ENCODE peak calls at places on chromosomes 13 and 19, in four cellular contexts. One of them, this sample, is unnamed.

GRCh38 chr19:52691737-52692136 is 43.1 kb downstream of the ZNF611 start:
- DNase-seq in GM23338: no peak
- DNase-seq in brain microvascular endothelial cell: no peak
- DNase-seq in gastrocnemius medialis: no peak
- DNase-seq in this sample: no peak

GRCh38 chr19:10137751-10138682 is 18.3 kb upstream of the EIF3G start:
- DNase-seq in GM23338: no peak
- DNase-seq in brain microvascular endothelial cell: no peak
- DNase-seq in gastrocnemius medialis: no peak
- DNase-seq in this sample: no peak

GRCh38 chr13:111034811-111035210 is 80.3 kb upstream of the ARHGEF7 start:
- DNase-seq in GM23338: no peak
- DNase-seq in brain microvascular endothelial cell: peak
- DNase-seq in gastrocnemius medialis: no peak
- DNase-seq in this sample: no peak

GRCh38 chr13:80685942-80686341 is 345.0 kb upstream of the SPRY2 start:
- DNase-seq in GM23338: no peak
- DNase-seq in brain microvascular endothelial cell: no peak
- DNase-seq in gastrocnemius medialis: no peak
- DNase-seq in this sample: no peak

GRCh38 chr19:15717781-15718180 is 10.0 kb upstream of the OR10H2 start:
- DNase-seq in GM23338: no peak
- DNase-seq in brain microvascular endothelial cell: no peak
- DNase-seq in gastrocnemius medialis: no peak
- DNase-seq in this sample: no peak

GRCh38 chr19:38228491-38229439 is 4.7 kb upstream of the DPF1 start:
- DNase-seq in GM23338: peak
- DNase-seq in brain microvascular endothelial cell: no peak
- DNase-seq in gastrocnemius medialis: no peak
- DNase-seq in this sample: no peak

GRCh38 chr13:21242236-21242635 is 65.8 kb downstream of the MRPL57 start:
- DNase-seq in GM23338: peak
- DNase-seq in brain microvascular endothelial cell: no peak
- DNase-seq in gastrocnemius medialis: no peak
- DNase-seq in this sample: no peak

GRCh38 chr19:9885077-9885552 is 50.0 kb downstream of the PIN1 start:
- DNase-seq in GM23338: peak
- DNase-seq in brain microvascular endothelial cell: peak
- DNase-seq in gastrocnemius medialis: no peak
- DNase-seq in this sample: peak

GRCh38 chr13:35923347-35923746 is 207.8 kb downstream of the DCLK1 start:
- DNase-seq in GM23338: no peak
- DNase-seq in brain microvascular endothelial cell: peak
- DNase-seq in gastrocnemius medialis: no peak
- DNase-seq in this sample: no peak

GRCh38 chr13:30572859-30573275 is 44.9 kb upstream of the USPL1 start:
- DNase-seq in GM23338: peak
- DNase-seq in brain microvascular endothelial cell: peak
- DNase-seq in gastrocnemius medialis: no peak
- DNase-seq in this sample: peak

GRCh38 chr13:109684836-109685602 is 101.4 kb downstream of the IRS2 start:
- DNase-seq in GM23338: no peak
- DNase-seq in brain microvascular endothelial cell: peak
- DNase-seq in gastrocnemius medialis: peak
- DNase-seq in this sample: peak

GRCh38 chr13:83753912-83754624 is 128.2 kb downstream of the SLITRK1 start:
- DNase-seq in GM23338: no peak
- DNase-seq in brain microvascular endothelial cell: peak
- DNase-seq in gastrocnemius medialis: no peak
- DNase-seq in this sample: no peak

GRCh38 chr19:33795370-33796163 is 1.1 kb upstream of the KCTD15 start:
- DNase-seq in GM23338: peak
- DNase-seq in brain microvascular endothelial cell: peak
- DNase-seq in gastrocnemius medialis: peak
- DNase-seq in this sample: peak

GRCh38 chr19:55210120-55210493 is 806 bp upstream of the PTPRH start:
- DNase-seq in GM23338: no peak
- DNase-seq in brain microvascular endothelial cell: peak
- DNase-seq in gastrocnemius medialis: no peak
- DNase-seq in this sample: no peak

GRCh38 chr13:57123660-57124059 is 17.1 kb upstream of the PRR20A start:
- DNase-seq in GM23338: no peak
- DNase-seq in brain microvascular endothelial cell: no peak
- DNase-seq in gastrocnemius medialis: no peak
- DNase-seq in this sample: peak

GRCh38 chr19:1857648-1858326 is 5.6 kb downstream of the KLF16 start:
- DNase-seq in GM23338: no peak
- DNase-seq in brain microvascular endothelial cell: no peak
- DNase-seq in gastrocnemius medialis: no peak
- DNase-seq in this sample: no peak

GRCh38 chr13:50787316-50788195 is 55.9 kb downstream of the DLEU7 start:
- DNase-seq in GM23338: peak
- DNase-seq in brain microvascular endothelial cell: no peak
- DNase-seq in gastrocnemius medialis: no peak
- DNase-seq in this sample: no peak

GRCh38 chr19:23515551-23515950 is 120.3 kb upstream of the ZNF91 start:
- DNase-seq in GM23338: no peak
- DNase-seq in brain microvascular endothelial cell: no peak
- DNase-seq in gastrocnemius medialis: no peak
- DNase-seq in this sample: no peak

GRCh38 chr13:73018336-73018735 is 40.5 kb upstream of the KLF5 start:
- DNase-seq in GM23338: no peak
- DNase-seq in brain microvascular endothelial cell: no peak
- DNase-seq in gastrocnemius medialis: no peak
- DNase-seq in this sample: no peak

GRCh38 chr19:15294591-15294990 is 37.7 kb downstream of the BRD4 start:
- DNase-seq in GM23338: no peak
- DNase-seq in brain microvascular endothelial cell: no peak
- DNase-seq in gastrocnemius medialis: no peak
- DNase-seq in this sample: peak

GRCh38 chr13:109677206-109677605 is 109.2 kb downstream of the IRS2 start:
- DNase-seq in GM23338: no peak
- DNase-seq in brain microvascular endothelial cell: no peak
- DNase-seq in gastrocnemius medialis: no peak
- DNase-seq in this sample: no peak

GRCh38 chr13:98489446-98490194 is 87.3 kb downstream of the STK24 start:
- DNase-seq in GM23338: no peak
- DNase-seq in brain microvascular endothelial cell: no peak
- DNase-seq in gastrocnemius medialis: no peak
- DNase-seq in this sample: no peak

GRCh38 chr19:44653977-44654784 is 10.5 kb downstream of the PVR start:
- DNase-seq in GM23338: peak
- DNase-seq in brain microvascular endothelial cell: peak
- DNase-seq in gastrocnemius medialis: peak
- DNase-seq in this sample: peak

GRCh38 chr13:44763604-44764311 is 187.6 kb upstream of the TSC22D1 start:
- DNase-seq in GM23338: no peak
- DNase-seq in brain microvascular endothelial cell: no peak
- DNase-seq in gastrocnemius medialis: no peak
- DNase-seq in this sample: peak

GRCh38 chr13:21879263-21879914 is 208.5 kb downstream of the FGF9 start:
- DNase-seq in GM23338: no peak
- DNase-seq in brain microvascular endothelial cell: no peak
- DNase-seq in gastrocnemius medialis: no peak
- DNase-seq in this sample: no peak

GRCh38 chr13:48370815-48371214 is 42.1 kb downstream of the LPAR6 start:
- DNase-seq in GM23338: no peak
- DNase-seq in brain microvascular endothelial cell: no peak
- DNase-seq in gastrocnemius medialis: no peak
- DNase-seq in this sample: no peak

GRCh38 chr19:45615795-45616708 is 14.0 kb upstream of the GPR4 start:
- DNase-seq in GM23338: peak
- DNase-seq in brain microvascular endothelial cell: peak
- DNase-seq in gastrocnemius medialis: peak
- DNase-seq in this sample: peak

GRCh38 chr19:1315470-1316166 is 29.9 kb downstream of the EFNA2 start:
- DNase-seq in GM23338: peak
- DNase-seq in brain microvascular endothelial cell: peak
- DNase-seq in gastrocnemius medialis: no peak
- DNase-seq in this sample: peak

GRCh38 chr19:10277795-10278583 is 7.1 kb downstream of the ICAM1 start:
- DNase-seq in GM23338: no peak
- DNase-seq in brain microvascular endothelial cell: no peak
- DNase-seq in gastrocnemius medialis: no peak
- DNase-seq in this sample: no peak

DNA sequence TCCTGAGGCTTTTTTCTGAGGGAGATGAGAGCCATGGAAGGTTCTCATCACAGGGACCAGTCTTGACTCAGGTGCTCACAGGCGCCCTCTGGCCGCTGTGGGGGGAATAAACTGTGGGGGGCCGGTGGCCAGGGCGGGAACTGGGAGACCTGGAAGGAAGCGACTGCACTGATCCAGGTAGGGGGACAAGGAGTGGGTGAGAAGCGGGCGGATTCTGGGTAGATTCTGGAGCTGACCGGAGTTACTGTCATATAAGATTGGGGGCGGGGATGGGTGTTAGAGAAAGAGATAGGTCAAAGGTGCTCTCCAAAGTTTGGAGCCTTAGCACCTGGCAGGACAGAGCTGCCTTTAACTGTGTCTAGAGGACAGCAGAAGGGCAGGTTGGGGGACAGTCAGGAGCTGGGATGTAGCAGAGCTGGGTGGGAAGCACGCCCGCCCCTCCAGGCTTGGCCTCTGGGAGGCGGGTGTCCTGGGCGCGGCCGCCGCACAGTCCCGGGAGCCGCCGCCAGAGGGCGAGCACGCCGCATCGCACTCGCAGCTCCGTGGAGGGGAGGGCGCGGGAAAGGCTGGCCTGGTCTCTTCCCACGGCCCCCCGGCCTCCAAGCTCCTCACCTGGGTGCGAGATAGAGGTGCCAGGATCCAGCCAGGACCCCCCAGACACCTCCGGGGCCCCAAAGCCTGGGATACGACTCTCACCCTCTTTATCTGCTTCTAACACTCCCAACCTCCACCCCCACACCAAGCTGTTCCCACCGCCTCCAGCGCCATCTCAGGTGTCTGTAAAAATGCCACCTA is 4.2 kb upstream of the DAND5 start:
- DNase-seq in GM23338: peak
- DNase-seq in brain microvascular endothelial cell: peak
- DNase-seq in gastrocnemius medialis: no peak
- DNase-seq in this sample: peak
- H3K27ac ChIP-seq in GM23338: peak
- H3K27ac ChIP-seq in brain microvascular endothelial cell: peak
- H3K27ac ChIP-seq in gastrocnemius medialis: peak
- H3K27ac ChIP-seq in this sample: peak

DNA sequence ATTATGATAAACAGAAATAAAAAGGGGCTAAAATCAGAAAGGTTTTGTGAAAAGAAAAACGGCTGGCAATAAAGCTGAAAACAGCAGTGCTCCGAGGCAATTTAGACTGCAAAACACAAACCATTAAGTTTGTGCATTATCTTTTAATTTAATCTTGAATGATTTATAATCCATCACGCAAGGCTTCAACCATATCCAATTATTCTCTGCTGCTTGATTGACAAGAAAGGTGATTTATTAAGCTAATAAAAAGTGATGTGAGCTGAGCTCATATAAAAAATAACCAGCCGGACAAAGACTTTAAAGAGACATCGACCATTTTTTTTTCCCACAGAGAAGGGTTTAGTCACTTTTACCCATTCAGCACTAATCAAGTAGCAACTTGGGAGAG is 33.6 kb downstream of the TSHZ3 start:
- DNase-seq in GM23338: no peak
- DNase-seq in brain microvascular endothelial cell: no peak
- DNase-seq in gastrocnemius medialis: no peak
- DNase-seq in this sample: no peak
- H3K27ac ChIP-seq in GM23338: peak
- H3K27ac ChIP-seq in brain microvascular endothelial cell: no peak
- H3K27ac ChIP-seq in gastrocnemius medialis: no peak
- H3K27ac ChIP-seq in this sample: no peak

DNA sequence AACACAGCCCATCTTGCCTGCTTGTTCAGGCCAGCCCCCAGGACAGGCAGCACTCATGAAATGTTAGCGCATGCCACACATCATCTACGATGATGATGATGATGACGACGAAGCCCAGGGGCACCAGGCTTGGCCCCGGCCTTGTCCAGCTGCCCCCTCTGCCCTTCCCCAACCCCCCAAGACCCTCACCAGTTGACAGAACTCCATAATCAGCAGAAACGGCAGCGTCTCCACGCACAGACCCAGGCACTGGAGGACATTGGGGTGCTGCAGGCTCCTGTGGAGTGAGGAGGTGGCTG is 9.0 kb downstream of the LMTK3 start:
- DNase-seq in GM23338: no peak
- DNase-seq in brain microvascular endothelial cell: no peak
- DNase-seq in gastrocnemius medialis: no peak
- DNase-seq in this sample: no peak
- H3K27ac ChIP-seq in GM23338: no peak
- H3K27ac ChIP-seq in brain microvascular endothelial cell: no peak
- H3K27ac ChIP-seq in gastrocnemius medialis: no peak
- H3K27ac ChIP-seq in this sample: no peak

GRCh38 chr19:8609210-8610040 is 1.1 kb downstream of the ADAMTS10 start:
- DNase-seq in GM23338: peak
- DNase-seq in brain microvascular endothelial cell: peak
- DNase-seq in gastrocnemius medialis: no peak
- DNase-seq in this sample: peak
- H3K27ac ChIP-seq in GM23338: peak
- H3K27ac ChIP-seq in brain microvascular endothelial cell: peak
- H3K27ac ChIP-seq in gastrocnemius medialis: peak
- H3K27ac ChIP-seq in this sample: peak

DNA sequence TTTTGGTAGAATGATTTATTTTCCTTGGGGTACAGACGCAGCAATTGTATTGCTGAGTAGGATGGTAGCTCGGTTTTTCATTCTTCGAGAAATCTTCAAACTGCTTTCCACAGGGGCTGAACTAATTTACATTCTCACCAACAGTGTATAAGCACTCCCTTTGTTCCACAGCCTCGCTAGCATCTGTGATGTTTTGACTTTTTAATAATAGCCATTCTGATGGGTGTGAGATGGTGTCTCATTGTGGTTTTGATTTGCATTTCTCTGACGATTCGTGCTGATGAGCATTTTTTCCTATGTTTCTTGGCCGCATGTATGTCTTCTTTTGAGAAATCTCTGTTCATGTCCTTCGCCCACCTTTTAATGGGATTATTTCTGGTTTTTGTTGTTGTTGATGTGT is 54.8 kb upstream of the UQCRFS1 start:
- DNase-seq in GM23338: no peak
- DNase-seq in brain microvascular endothelial cell: no peak
- DNase-seq in gastrocnemius medialis: no peak
- DNase-seq in this sample: no peak
- H3K27ac ChIP-seq in GM23338: no peak
- H3K27ac ChIP-seq in brain microvascular endothelial cell: no peak
- H3K27ac ChIP-seq in gastrocnemius medialis: no peak
- H3K27ac ChIP-seq in this sample: no peak

DNA sequence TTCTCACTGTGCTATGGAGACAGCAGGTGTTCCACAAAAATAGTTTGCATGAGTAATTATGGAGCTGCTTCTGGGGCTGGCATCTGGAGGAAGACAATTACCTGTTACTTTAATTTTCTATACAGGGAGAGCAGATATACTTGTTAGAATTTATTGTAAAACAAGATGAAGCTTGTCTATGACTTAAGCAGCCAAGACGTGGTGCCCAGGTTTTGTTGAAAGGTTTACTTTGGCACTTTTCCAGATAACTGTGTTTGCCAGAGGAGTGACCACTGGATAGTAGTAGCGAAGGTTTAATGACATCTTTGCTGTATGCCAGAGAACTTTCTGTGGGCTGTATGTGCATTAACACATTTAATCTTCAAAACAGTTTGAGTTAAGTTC is 134.4 kb upstream of the KL start:
- DNase-seq in GM23338: no peak
- DNase-seq in brain microvascular endothelial cell: no peak
- DNase-seq in gastrocnemius medialis: no peak
- DNase-seq in this sample: no peak
- H3K27ac ChIP-seq in GM23338: no peak
- H3K27ac ChIP-seq in brain microvascular endothelial cell: no peak
- H3K27ac ChIP-seq in gastrocnemius medialis: no peak
- H3K27ac ChIP-seq in this sample: no peak

This sample was measured in heart left ventricle.